ENCODE peak calls at places on chromosomes 5 and 9, in five cellular contexts. R, L, P, E and U are unnamed samples.

GRCh38 chr9:124213396-124213795 is 44.4 kb upstream of the NEK6 start:
- DNase-seq in R (no peak), L (no peak), P (no peak), E (no peak), U (no peak)

GRCh38 chr9:131892162-131892707 is 152.4 kb upstream of the RAPGEF1 start:
- DNase-seq in R (no peak), L (no peak), P (no peak), E (no peak), U (no peak)

GRCh38 chr9:100511205-100511604 is 38.3 kb downstream of the TMEFF1 start:
- DNase-seq in R (no peak), L (no peak), P (no peak), E (no peak), U (no peak)

GRCh38 chr5:160369990-160370712 is at the start of gene C1QTNF2:
- DNase-seq in R (peak), L (peak), P (peak), E (peak), U (no peak)

GRCh38 chr5:38290028-38290653 is 31.8 kb downstream of the EGFLAM start:
- DNase-seq in R (no peak), L (no peak), P (no peak), E (no peak), U (no peak)

GRCh38 chr9:124478014-124478753 is 27.9 kb downstream of the ADGRD2 start:
- DNase-seq in R (peak), L (no peak), P (peak), E (no peak), U (no peak)

GRCh38 chr9:12739014-12739413 is 35.8 kb upstream of the LURAP1L start:
- DNase-seq in R (no peak), L (no peak), P (no peak), E (no peak), U (no peak)

GRCh38 chr5:143600396-143601075 is 197.1 kb upstream of the NR3C1 start:
- DNase-seq in R (no peak), L (peak), P (no peak), E (no peak), U (no peak)

GRCh38 chr9:33445389-33445881 is 2.0 kb downstream of the AQP3 start:
- DNase-seq in R (no peak), L (no peak), P (no peak), E (no peak), U (no peak)

GRCh38 chr5:35771321-35771720 is 85.4 kb upstream of the IL7R start:
- DNase-seq in R (no peak), L (peak), P (no peak), E (no peak), U (no peak)

GRCh38 chr5:33261305-33261704 is 179.5 kb upstream of the TARS1 start:
- DNase-seq in R (no peak), L (peak), P (no peak), E (no peak), U (no peak)

GRCh38 chr5:92939428-92939827 is 641.6 kb downstream of the NR2F1-AS1 start:
- DNase-seq in R (no peak), L (no peak), P (peak), E (no peak), U (no peak)

GRCh38 chr9:94167055-94167346 is 82.7 kb downstream of the PTPDC1 start:
- DNase-seq in R (no peak), L (no peak), P (peak), E (no peak), U (no peak)

GRCh38 chr5:34652466-34652865 is 3.7 kb upstream of the RAI14 start:
- DNase-seq in R (no peak), L (no peak), P (no peak), E (no peak), U (no peak)

GRCh38 chr5:133925866-133926488 is 42.4 kb downstream of the C5orf15 start:
- DNase-seq in R (no peak), L (no peak), P (no peak), E (no peak), U (no peak)

GRCh38 chr5:98734646-98735045 is 38.8 kb upstream of the RGMB start:
- DNase-seq in R (no peak), L (no peak), P (peak), E (no peak), U (no peak)

GRCh38 chr5:138911441-138911840 is 36.3 kb upstream of the LRRTM2 start:
- DNase-seq in R (no peak), L (no peak), P (no peak), E (no peak), U (no peak)

GRCh38 chr9:81292056-81292805 is 397.1 kb downstream of the TLE1 start:
- DNase-seq in R (peak), L (no peak), P (no peak), E (no peak), U (no peak)

GRCh38 chr9:116087246-116087645 is 66.3 kb upstream of the PAPPA start:
- DNase-seq in R (no peak), L (no peak), P (peak), E (no peak), U (peak)